ENCODE peak calls at places on chromosomes 3 and 15, in five cellular contexts. X, L, Y, R and G are unnamed samples.

GRCh38 chr3:100128565-100128964 is 14.3 kb upstream of the FILIP1L start:
- DNase-seq in Y (no peak), X (no peak), L (no peak), R (no peak), G (no peak)

GRCh38 chr3:153295906-153296305 is 133.9 kb downstream of the RAP2B start:
- DNase-seq in Y (no peak), R (no peak), L (no peak), X (no peak), G (no peak)

GRCh38 chr15:98609144-98609852 is 39.0 kb upstream of the IGF1R start:
- DNase-seq in R (peak), X (peak), L (peak), Y (no peak), G (no peak)

GRCh38 chr15:85745525-85745924 is 49.2 kb downstream of the KLHL25 start:
- DNase-seq in Y (no peak), L (no peak), X (no peak), R (no peak), G (no peak)

GRCh38 chr15:58585668-58586461 is 154.1 kb downstream of the LIPC start:
- DNase-seq in R (no peak), Y (peak), X (no peak), L (no peak), G (peak)

GRCh38 chr3:30440880-30441279 is 165.5 kb upstream of the TGFBR2 start:
- DNase-seq in X (no peak), Y (no peak), L (peak), R (no peak), G (no peak)

GRCh38 chr3:50050361-50050760 is 38.4 kb upstream of the RBM5 start:
- DNase-seq in R (no peak), L (no peak), X (no peak), Y (no peak), G (no peak)

GRCh38 chr3:60294181-60294580 is 957.1 kb downstream of the FHIT start:
- DNase-seq in R (no peak), Y (no peak), X (no peak), L (no peak), G (peak)

GRCh38 chr3:169964176-169964575 is 2.4 kb upstream of the SEC62 start:
- DNase-seq in Y (no peak), L (no peak), X (peak), R (no peak), G (no peak)

GRCh38 chr3:108645364-108645763 is 55.8 kb downstream of the DZIP3 start:
- DNase-seq in Y (no peak), L (peak), R (no peak), X (no peak), G (no peak)

GRCh38 chr3:38554127-38554827 is 58.1 kb downstream of the EXOG start:
- DNase-seq in Y (no peak), L (no peak), R (no peak), X (no peak), G (no peak)

GRCh38 chr3:151283907-151284461 is 5.6 kb upstream of the P2RY14 start:
- DNase-seq in R (no peak), X (no peak), L (no peak), Y (no peak), G (no peak)

GRCh38 chr3:71962561-71963240 is 177.8 kb upstream of the PROK2 start:
- DNase-seq in Y (no peak), R (no peak), L (no peak), X (peak), G (no peak)

GRCh38 chr3:52253314-52254260 is 8.0 kb downstream of the PPM1M start:
- DNase-seq in Y (peak), R (no peak), L (no peak), X (no peak), G (peak)

GRCh38 chr3:123151251-123151705 is 50.5 kb upstream of the SEC22A start:
- DNase-seq in Y (no peak), R (no peak), L (no peak), X (no peak), G (no peak)

GRCh38 chr15:51780636-51781035 is 29.2 kb downstream of the TMOD2 start:
- DNase-seq in X (no peak), Y (no peak), L (no peak), R (no peak), G (no peak)

GRCh38 chr15:99306694-99307338 is 55.5 kb downstream of the LRRC28 start:
- DNase-seq in L (peak), R (no peak), Y (no peak), X (no peak), G (no peak)

GRCh38 chr3:43035801-43036340 is 56.8 kb downstream of the GASK1A start:
- DNase-seq in L (no peak), X (no peak), Y (no peak), R (no peak), G (no peak)

GRCh38 chr3:12663311-12663935 is 494 bp downstream of the RAF1 start:
- DNase-seq in R (peak), L (peak), X (peak), Y (peak), G (no peak)

GRCh38 chr3:153396581-153396980 is 234.6 kb downstream of the RAP2B start:
- DNase-seq in Y (no peak), R (no peak), L (no peak), X (no peak), G (no peak)

GRCh38 chr3:71341721-71342120 is 241.8 kb downstream of the FOXP1 start:
- DNase-seq in L (no peak), X (no peak), R (peak), Y (no peak), G (no peak)

GRCh38 chr3:123105201-123106189 is 38.7 kb downstream of the PDIA5 start:
- DNase-seq in X (no peak), L (no peak), R (peak), Y (peak), G (peak)